ENCODE peak calls at places on chromosomes 16 and 17, in eight cellular contexts. N is body of pancreas, T is A549, H is ovary, V is AG09309, Z is uterus, K is astrocyte, B is IMR-90. L is an unnamed sample.

GRCh38 chr17:61498595-61498994 is 46.4 kb downstream of the TBX4 start:
- DNase-seq in N (no peak), T (no peak), H (no peak), V (no peak), Z (no peak), K (no peak), B (no peak), L (no peak)

GRCh38 chr17:18008496-18009268 is 30.3 kb downstream of the ATPAF2 start:
- DNase-seq in N (no peak), T (no peak), H (no peak), V (peak), Z (no peak), K (peak), B (peak), L (peak)

GRCh38 chr16:9235837-9236236 is 144.4 kb downstream of the HAPSTR1 start:
- DNase-seq in N (no peak), T (no peak), H (no peak), V (no peak), Z (no peak), K (no peak), B (no peak), L (no peak)

GRCh38 chr17:34706029-34706428 is 126.6 kb downstream of the TMEM132E start:
- DNase-seq in N (no peak), T (no peak), H (no peak), V (no peak), Z (no peak), K (peak), B (peak), L (no peak)

GRCh38 chr16:66787427-66787826 is 14.0 kb downstream of the TERB1 start:
- DNase-seq in N (no peak), T (no peak), H (no peak), V (no peak), Z (no peak), K (no peak), B (no peak), L (no peak)

GRCh38 chr17:64202683-64203430 is 60.2 kb downstream of the TEX2 start:
- DNase-seq in N (no peak), T (no peak), H (no peak), V (no peak), Z (no peak), K (peak), B (peak), L (peak)

GRCh38 chr16:24253192-24253591 is 2.9 kb upstream of the CACNG3 start:
- DNase-seq in N (peak), T (peak), H (no peak), V (no peak), Z (no peak), K (no peak), B (peak), L (no peak)

GRCh38 chr17:3657874-3658783 is 10.2 kb downstream of the TAX1BP3 start:
- DNase-seq in N (no peak), T (no peak), H (no peak), V (no peak), Z (no peak), K (no peak), B (no peak), L (no peak)

GRCh38 chr17:8272421-8272820 is 16.0 kb upstream of the RANGRF start:
- DNase-seq in N (no peak), T (no peak), H (no peak), V (no peak), Z (no peak), K (no peak), B (no peak), L (no peak)

GRCh38 chr17:935485-935884 is 44.1 kb downstream of the NXN start:
- DNase-seq in N (no peak), T (no peak), H (no peak), V (no peak), Z (no peak), K (no peak), B (no peak), L (no peak)

GRCh38 chr16:65769055-65769465 is 597.4 kb upstream of the CDH5 start:
- DNase-seq in N (no peak), T (no peak), H (no peak), V (peak), Z (no peak), K (peak), B (peak), L (no peak)

GRCh38 chr17:21173543-21173942 is 40.4 kb downstream of the TMEM11 start:
- DNase-seq in N (no peak), T (no peak), H (no peak), V (no peak), Z (no peak), K (no peak), B (no peak), L (no peak)

GRCh38 chr16:1980026-1980769 is 1.1 kb downstream of the NOXO1 start:
- DNase-seq in N (no peak), T (no peak), H (no peak), V (no peak), Z (no peak), K (no peak), B (no peak), L (no peak)

GRCh38 chr17:41369713-41370112 is at the start of gene KRT33B:
- DNase-seq in N (no peak), T (no peak), H (no peak), V (no peak), Z (no peak), K (no peak), B (no peak), L (no peak)

GRCh38 chr16:14128097-14128496 is 57.0 kb downstream of the MRTFB start:
- DNase-seq in N (no peak), T (no peak), H (no peak), V (no peak), Z (no peak), K (no peak), B (no peak), L (no peak)

GRCh38 chr16:86026916-86027315 is 128.0 kb downstream of the IRF8 start:
- DNase-seq in N (no peak), T (no peak), H (no peak), V (no peak), Z (no peak), K (no peak), B (no peak), L (no peak)

GRCh38 chr16:25950586-25951201 is 258.9 kb downstream of the HS3ST4 start:
- DNase-seq in N (no peak), T (no peak), H (no peak), V (no peak), Z (no peak), K (no peak), B (no peak), L (no peak)

GRCh38 chr16:87853411-87854052 is 15.8 kb downstream of the SLC7A5 start:
- DNase-seq in N (peak), T (peak), H (peak), V (peak), Z (peak), K (peak), B (peak), L (peak)

GRCh38 chr16:66889622-66890021 is 9.3 kb downstream of the PDP2 start:
- DNase-seq in N (no peak), T (no peak), H (no peak), V (no peak), Z (no peak), K (no peak), B (no peak), L (no peak)

DNA sequence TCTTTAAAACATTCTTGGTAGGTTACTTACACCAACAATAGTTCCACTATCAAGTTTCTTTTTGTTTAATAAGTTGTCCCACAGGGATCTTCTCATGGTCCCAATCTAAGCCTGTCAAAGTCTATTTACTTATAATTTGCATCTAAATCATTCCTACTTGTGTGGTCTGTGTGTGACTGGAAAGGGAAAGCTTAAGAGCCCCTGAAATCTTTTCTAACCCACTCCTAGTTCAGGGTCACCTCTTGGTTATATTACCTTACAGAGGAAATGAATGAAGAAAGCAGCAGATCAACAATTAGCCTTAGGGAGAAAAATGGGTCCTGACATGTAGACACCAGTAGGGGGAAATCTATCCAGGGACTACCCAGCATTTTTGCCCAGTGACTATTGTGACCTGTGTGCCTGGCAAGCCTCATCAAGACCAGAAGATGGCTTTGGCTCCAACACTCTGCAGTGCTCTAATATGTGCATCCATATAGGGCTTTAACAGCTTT is 110.4 kb upstream of the HAS3 start:
- DNase-seq in N (no peak), T (peak), H (no peak), V (peak), Z (no peak), K (peak), B (peak), L (peak)
- TF ChIP-seq CTCF in N (no peak), T (peak), H (no peak), V (peak), Z (no peak), K (peak), B (peak), L (peak)

GRCh38 chr17:9512323-9513168 is 63.1 kb downstream of the STX8 start:
- DNase-seq in N (no peak), T (no peak), H (no peak), V (no peak), Z (no peak), K (peak), B (peak), L (peak)
- TF ChIP-seq CTCF in N (no peak), T (no peak), H (no peak), V (no peak), Z (no peak), K (no peak), B (no peak), L (no peak)

GRCh38 chr17:49874911-49875310 is 27.0 kb upstream of the TAC4 start:
- DNase-seq in N (no peak), T (no peak), H (no peak), V (no peak), Z (no peak), K (no peak), B (no peak), L (no peak)
- TF ChIP-seq CTCF in N (no peak), T (no peak), H (no peak), V (no peak), Z (no peak), K (no peak), B (no peak), L (no peak)

GRCh38 chr17:70041575-70041974 is 33.5 kb upstream of the KCNJ16 start:
- DNase-seq in N (no peak), T (no peak), H (no peak), V (no peak), Z (no peak), K (no peak), B (peak), L (no peak)

GRCh38 chr17:70034158-70034557 is 40.9 kb upstream of the KCNJ16 start:
- DNase-seq in N (no peak), T (no peak), H (no peak), V (no peak), Z (no peak), K (no peak), B (no peak), L (no peak)

GRCh38 chr17:70041061-70041460 is 34.0 kb upstream of the KCNJ16 start:
- DNase-seq in N (no peak), T (no peak), H (no peak), V (no peak), Z (no peak), K (no peak), B (no peak), L (no peak)

GRCh38 chr17:70040336-70040735 is 34.7 kb upstream of the KCNJ16 start:
- DNase-seq in N (no peak), T (no peak), H (no peak), V (no peak), Z (no peak), K (peak), B (peak), L (no peak)

GRCh38 chr17:70037498-70037897 is 37.5 kb upstream of the KCNJ16 start:
- DNase-seq in N (no peak), T (no peak), H (no peak), V (no peak), Z (no peak), K (no peak), B (no peak), L (no peak)
- TF ChIP-seq CTCF in N (no peak), T (no peak), H (no peak), V (no peak), Z (no peak), K (no peak), B (no peak), L (no peak)

GRCh38 chr16:78317871-78318270 is 218.4 kb downstream of the WWOX start:
- DNase-seq in N (no peak), T (no peak), H (no peak), V (no peak), Z (no peak), K (no peak), B (no peak), L (no peak)

GRCh38 chr16:78324649-78325274 is 225.3 kb downstream of the WWOX start:
- DNase-seq in N (no peak), T (no peak), H (no peak), V (no peak), Z (no peak), K (no peak), B (no peak), L (no peak)

GRCh38 chr16:78325532-78325931 is 226.1 kb downstream of the WWOX start:
- DNase-seq in N (no peak), T (no peak), H (no peak), V (no peak), Z (no peak), K (no peak), B (no peak), L (no peak)

GRCh38 chr16:78321611-78322010 is 222.2 kb downstream of the WWOX start:
- DNase-seq in N (no peak), T (no peak), H (no peak), V (no peak), Z (no peak), K (no peak), B (no peak), L (no peak)

GRCh38 chr16:78323315-78323714 is 223.9 kb downstream of the WWOX start:
- DNase-seq in N (no peak), T (no peak), H (no peak), V (no peak), Z (no peak), K (no peak), B (no peak), L (no peak)
- TF ChIP-seq CTCF in N (no peak), T (no peak), H (no peak), V (no peak), Z (no peak), K (no peak), B (no peak), L (no peak)

GRCh38 chr17:29115435-29115834 is 64.8 kb downstream of the MYO18A start:
- DNase-seq in N (no peak), T (no peak), H (no peak), V (no peak), Z (no peak), K (no peak), B (no peak), L (no peak)

GRCh38 chr17:29114141-29114540 is 66.1 kb downstream of the MYO18A start:
- DNase-seq in N (no peak), T (no peak), H (no peak), V (no peak), Z (no peak), K (no peak), B (no peak), L (no peak)

GRCh38 chr17:29112780-29113295 is 67.4 kb downstream of the MYO18A start:
- DNase-seq in N (peak), T (no peak), H (no peak), V (no peak), Z (no peak), K (peak), B (no peak), L (no peak)

GRCh38 chr17:29111816-29112499 is 68.2 kb downstream of the MYO18A start:
- DNase-seq in N (peak), T (peak), H (peak), V (no peak), Z (peak), K (no peak), B (peak), L (peak)

GRCh38 chr17:29113334-29113733 is 66.9 kb downstream of the MYO18A start:
- DNase-seq in N (no peak), T (no peak), H (no peak), V (no peak), Z (no peak), K (no peak), B (no peak), L (no peak)
- TF ChIP-seq CTCF in N (no peak), T (no peak), H (no peak), V (no peak), Z (no peak), K (no peak), B (no peak), L (no peak)

DNA sequence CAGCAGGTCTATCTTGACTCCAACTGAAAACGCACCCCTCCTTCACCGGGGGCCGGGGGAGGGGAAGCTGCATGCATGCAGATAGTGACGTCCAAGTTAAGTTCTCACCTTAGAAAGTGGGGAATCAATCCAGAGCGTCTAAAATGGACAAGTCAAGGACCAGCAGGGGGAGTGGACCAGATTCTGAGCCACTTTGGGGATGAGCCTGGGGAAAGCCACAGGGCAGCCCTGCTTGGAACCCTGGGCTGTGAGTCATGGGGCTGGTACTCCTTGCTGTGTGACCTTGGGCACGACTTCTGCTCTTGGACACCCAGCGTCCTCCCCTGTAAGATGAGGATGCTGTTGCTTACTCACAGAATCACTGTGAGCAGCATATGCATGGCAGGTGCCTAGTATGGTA is 9.1 kb downstream of the TNFRSF13B start:
- DNase-seq in N (no peak), T (peak), H (no peak), V (no peak), Z (no peak), K (no peak), B (no peak), L (peak)
- TF ChIP-seq CTCF in N (no peak), T (peak), H (no peak), V (no peak), Z (no peak), K (no peak), B (no peak), L (peak)

DNA sequence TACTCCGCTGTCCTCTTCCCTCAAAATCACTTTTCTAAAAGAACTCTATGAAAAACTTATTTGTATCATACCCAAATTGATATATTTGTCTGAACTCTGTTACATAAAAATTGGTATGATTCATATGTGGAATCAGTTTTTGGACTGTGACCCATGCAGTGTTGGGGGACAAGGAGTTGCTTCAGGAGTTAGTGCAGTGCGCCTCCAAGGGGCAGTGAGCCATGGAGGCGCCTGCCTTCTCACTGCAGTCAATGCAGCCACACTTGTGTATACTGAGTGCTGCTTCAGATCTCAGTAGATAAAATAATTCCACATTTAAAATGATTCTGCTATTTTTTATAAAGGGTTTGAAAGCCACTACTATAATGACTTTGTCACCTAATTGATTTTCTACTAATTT is 32.5 kb downstream of the DGKE start:
- DNase-seq in N (no peak), T (no peak), H (no peak), V (no peak), Z (no peak), K (no peak), B (no peak), L (no peak)
- TF ChIP-seq CTCF in N (no peak), T (peak), H (no peak), V (no peak), Z (no peak), K (no peak), B (no peak), L (peak)

GRCh38 chr17:76179496-76180467 is 38.7 kb upstream of the FOXJ1 start:
- DNase-seq in N (no peak), T (no peak), H (no peak), V (no peak), Z (no peak), K (no peak), B (peak), L (no peak)
- TF ChIP-seq CTCF in N (no peak), T (no peak), H (no peak), V (no peak), Z (no peak), K (no peak), B (no peak), L (no peak)

L was measured in HFFc6.